ENCODE peak calls at places on chromosomes 1 and 21, in seven cellular contexts. O, R, K, D, T, J and C are unnamed samples.

GRCh38 chr1:2805801-2806430 is 4.4 kb upstream of the TTC34 start:
- DNase-seq in R (no peak), J (no peak), K (no peak), O (no peak), D (peak), T (no peak), C (no peak)

GRCh38 chr1:161506336-161507223 is 1.3 kb downstream of the FCGR2A start:
- DNase-seq in T (no peak), J (peak), D (peak), O (no peak), R (no peak), K (peak), C (no peak)

GRCh38 chr1:170530972-170531757 is 801 bp upstream of the GORAB start:
- DNase-seq in J (peak), R (no peak), K (peak), O (no peak), D (peak), T (no peak), C (no peak)

GRCh38 chr1:222234351-222234750 is 313.6 kb downstream of the HHIPL2 start:
- DNase-seq in D (no peak), K (no peak), T (no peak), O (no peak), R (no peak), J (no peak), C (no peak)

GRCh38 chr1:30375156-30375555 is 348.2 kb downstream of the MATN1 start:
- DNase-seq in D (no peak), O (no peak), R (peak), T (no peak), J (no peak), K (no peak), C (no peak)

GRCh38 chr1:42684139-42684538 is 1.9 kb downstream of the YBX1 start:
- DNase-seq in T (no peak), J (no peak), R (no peak), D (no peak), O (no peak), K (no peak), C (no peak)

GRCh38 chr1:153404768-153405167 is 11.6 kb upstream of the S100A7A start:
- DNase-seq in O (peak), J (no peak), D (peak), R (no peak), K (peak), T (no peak), C (peak)

GRCh38 chr1:151391079-151391563 is 8.3 kb upstream of the PSMB4 start:
- DNase-seq in K (no peak), R (no peak), O (no peak), D (no peak), J (no peak), T (no peak), C (no peak)

GRCh38 chr1:207058878-207059867 is 6.1 kb downstream of the PFKFB2 start:
- DNase-seq in O (no peak), D (no peak), J (no peak), R (no peak), T (no peak), K (no peak), C (no peak)

GRCh38 chr1:58819719-58820118 is 35.9 kb upstream of the JUN start:
- DNase-seq in J (peak), D (no peak), R (no peak), T (no peak), O (no peak), K (no peak), C (no peak)

GRCh38 chr21:34611528-34611927 is 3.4 kb downstream of the RCAN1 start:
- DNase-seq in D (no peak), K (no peak), T (no peak), R (no peak), O (no peak), J (no peak), C (no peak)

GRCh38 chr21:35084869-35085268 is 35.8 kb upstream of the RUNX1 start:
- DNase-seq in T (no peak), O (peak), D (no peak), J (peak), R (no peak), K (no peak), C (peak)

GRCh38 chr1:245319161-245319560 is 164.4 kb downstream of the KIF26B start:
- DNase-seq in O (no peak), J (no peak), D (no peak), K (no peak), R (no peak), T (no peak), C (no peak)

GRCh38 chr21:42941696-42942085 is 16.3 kb upstream of the ERVH48-1 start:
- DNase-seq in O (no peak), D (peak), J (no peak), T (no peak), R (no peak), K (no peak), C (no peak)

GRCh38 chr1:203148579-203148978 is 21.1 kb downstream of the ADORA1 start:
- DNase-seq in D (no peak), O (no peak), K (no peak), J (no peak), R (no peak), T (no peak), C (no peak)

GRCh38 chr1:58763214-58763613 is 20.6 kb downstream of the JUN start:
- DNase-seq in T (no peak), D (no peak), R (no peak), K (no peak), J (peak), O (no peak), C (no peak)

GRCh38 chr21:22120616-22121266 is 1122.5 kb downstream of the NCAM2 start:
- DNase-seq in T (no peak), J (no peak), D (no peak), K (no peak), O (no peak), R (no peak), C (no peak)

GRCh38 chr1:221431068-221431651 is 310.7 kb downstream of the DUSP10 start:
- DNase-seq in J (peak), K (no peak), O (no peak), T (no peak), D (no peak), R (no peak), C (no peak)

GRCh38 chr1:231460614-231461013 is 38.5 kb upstream of the EGLN1 start:
- DNase-seq in O (no peak), J (no peak), R (no peak), T (no peak), K (no peak), D (no peak), C (no peak)

GRCh38 chr1:19813651-19813960 is 1.5 kb downstream of the RNF186 start:
- DNase-seq in K (no peak), T (no peak), O (no peak), R (peak), J (no peak), D (no peak), C (no peak)

GRCh38 chr1:173861731-173862145 is 6.1 kb downstream of the GAS5 start:
- DNase-seq in O (no peak), T (no peak), R (no peak), J (no peak), D (no peak), K (no peak), C (no peak)

GRCh38 chr21:46096596-46096981 is 1.3 kb upstream of the COL6A2 start:
- DNase-seq in J (no peak), R (no peak), T (no peak), O (no peak), D (no peak), K (no peak), C (no peak)

GRCh38 chr1:100793661-100794060 is 74.1 kb downstream of the VCAM1 start:
- DNase-seq in D (no peak), R (no peak), K (no peak), T (no peak), J (peak), O (no peak), C (no peak)

GRCh38 chr1:26280333-26281042 is 602 bp downstream of the SH3BGRL3 start:
- DNase-seq in J (peak), K (no peak), D (peak), R (no peak), T (peak), O (peak), C (peak)

GRCh38 chr1:28642847-28643635 is at the start of gene TAF12:
- DNase-seq in J (peak), T (peak), O (peak), R (peak), D (peak), K (peak), C (peak)

GRCh38 chr1:28646040-28646439 is 2.4 kb upstream of the RNU11 start:
- DNase-seq in T (no peak), R (no peak), J (no peak), D (no peak), O (no peak), K (no peak), C (no peak)

DNA sequence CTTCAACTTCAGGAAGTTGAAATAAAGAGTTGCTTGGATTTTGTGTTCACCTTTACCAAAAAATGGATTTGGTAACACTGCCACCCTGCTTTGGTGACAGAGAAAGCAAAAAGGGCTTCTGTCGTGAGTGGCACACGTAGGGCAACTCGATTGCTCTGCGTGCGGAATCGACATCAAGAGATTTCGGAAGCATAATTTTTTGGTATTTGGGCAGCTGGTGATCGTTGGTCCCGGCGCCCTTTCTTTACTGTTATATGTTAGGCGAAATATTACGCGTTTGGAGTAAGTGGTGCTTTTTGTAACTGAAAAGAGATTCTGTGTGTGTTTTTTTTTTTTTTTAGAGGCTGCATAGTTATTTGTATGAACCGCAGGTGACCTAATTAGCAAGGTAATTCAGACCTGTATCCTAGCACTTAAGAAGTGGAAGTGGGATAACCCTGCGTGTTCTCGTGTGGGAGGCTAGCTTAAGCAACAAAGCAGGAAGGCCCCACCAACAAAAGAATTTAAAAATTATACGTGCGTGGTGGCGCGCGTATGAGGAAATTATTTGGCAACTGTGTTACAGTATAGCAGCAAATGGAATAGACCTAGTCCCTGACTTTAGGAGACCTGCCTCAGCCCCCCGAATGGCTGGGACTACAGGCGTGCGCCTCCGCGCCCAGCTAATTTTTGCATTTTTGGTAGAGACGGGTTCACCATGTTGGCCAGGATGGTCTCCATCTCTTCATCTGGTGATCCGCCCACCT is at the start of gene RNU11:
- DNase-seq in O (peak), J (peak), R (peak), T (peak), D (peak), K (peak), C (peak)
- TF ChIP-seq POLR2A in O (peak), J (peak), R (peak), T (peak), D (peak), K (peak), C (peak)

DNA sequence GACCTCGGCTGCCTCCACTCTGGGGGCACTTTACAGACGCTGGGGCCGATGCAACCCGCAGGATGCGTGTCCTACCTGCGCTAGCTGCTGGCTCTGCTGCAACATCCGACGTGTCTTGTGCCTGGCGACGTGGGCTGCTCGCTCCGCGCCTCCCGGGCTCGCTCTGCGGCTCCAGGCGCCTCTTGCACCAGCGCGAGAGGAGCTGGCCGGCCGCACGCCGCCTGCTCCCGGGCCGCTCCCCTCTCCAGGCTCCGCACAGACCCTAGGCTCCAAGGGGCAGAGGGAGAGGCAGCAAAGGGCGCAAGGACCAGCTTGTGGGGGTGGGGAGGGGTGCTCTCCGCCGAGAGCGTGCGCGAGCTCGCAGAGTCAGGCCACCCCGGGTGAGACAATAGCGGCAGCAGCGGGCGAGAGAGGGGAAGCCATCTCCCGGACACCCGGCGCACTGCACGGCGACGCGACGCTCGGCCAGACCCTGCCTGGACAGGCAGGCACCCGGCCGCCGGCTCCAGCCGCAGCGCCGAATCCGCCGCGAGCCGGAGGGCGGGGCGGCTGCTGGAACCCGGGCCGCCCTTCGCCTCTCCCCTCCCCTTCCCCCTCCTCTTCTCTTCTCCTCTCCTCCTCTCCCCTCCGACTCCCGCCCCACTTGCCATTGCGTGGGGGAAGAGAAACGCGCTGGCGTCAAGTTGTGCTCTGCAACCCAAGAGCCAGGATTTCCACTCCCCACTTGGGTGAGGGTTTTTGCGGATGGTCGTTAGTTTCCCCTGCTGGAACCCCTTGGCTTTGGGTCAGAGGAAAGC is at the start of gene PIK3C2B:
- DNase-seq in O (peak), K (peak), T (peak), D (peak), R (peak), J (peak), C (peak)
- TF ChIP-seq POLR2A in O (peak), K (peak), T (peak), D (peak), R (no peak), J (peak), C (peak)

GRCh38 chr1:226940029-226940805 is at the start of gene COQ8A:
- DNase-seq in K (peak), J (peak), T (peak), D (peak), O (peak), R (peak), C (peak)
- TF ChIP-seq POLR2A in K (peak), J (no peak), T (no peak), D (peak), O (peak), R (no peak), C (peak)

DNA sequence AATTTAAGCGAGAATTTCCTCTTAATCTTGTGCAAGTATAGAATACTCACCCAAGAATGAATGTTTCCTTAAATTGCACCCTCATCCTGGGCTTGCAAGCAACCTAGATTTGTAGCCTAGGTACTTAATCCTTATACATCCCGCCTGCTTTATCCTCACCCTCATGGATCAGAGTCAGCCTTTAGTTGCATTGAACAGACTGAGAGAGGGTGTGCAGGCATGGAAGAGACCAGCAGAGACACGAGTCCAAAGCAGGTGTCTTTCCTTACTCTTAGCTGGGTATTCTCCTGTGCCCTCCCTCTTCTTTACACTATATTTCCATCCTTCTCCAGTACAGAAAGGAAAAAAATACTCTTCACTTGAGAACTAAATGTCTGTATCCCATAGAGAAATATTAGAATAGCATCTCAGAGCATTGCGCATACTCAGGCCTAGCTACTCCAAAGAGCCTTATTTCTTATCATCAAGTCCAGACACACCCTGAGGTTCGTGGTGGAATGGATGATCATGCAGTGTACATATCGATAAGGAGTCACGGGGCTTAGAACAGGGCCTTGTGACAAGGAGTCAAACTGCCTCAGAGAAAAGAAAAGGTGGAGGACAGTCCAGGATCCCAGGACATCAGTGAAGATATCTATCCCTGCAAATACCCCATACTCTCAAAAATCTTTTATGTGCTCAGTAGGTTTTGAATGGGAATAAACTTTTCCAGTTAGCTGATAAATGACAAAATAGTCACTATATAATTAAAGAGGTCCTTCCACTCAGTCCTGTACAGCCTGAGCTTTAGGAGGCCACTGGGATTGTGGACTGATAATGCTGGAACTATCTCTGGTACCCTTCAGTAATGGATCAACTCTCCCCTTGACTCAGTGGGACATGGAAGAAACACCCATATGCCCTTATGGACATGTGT is 297.9 kb downstream of the GRIK1 start:
- DNase-seq in T (no peak), D (no peak), J (no peak), R (no peak), O (no peak), K (no peak), C (no peak)
- TF ChIP-seq POLR2A in T (no peak), D (no peak), J (no peak), R (no peak), O (no peak), K (no peak), C (no peak)

DNA sequence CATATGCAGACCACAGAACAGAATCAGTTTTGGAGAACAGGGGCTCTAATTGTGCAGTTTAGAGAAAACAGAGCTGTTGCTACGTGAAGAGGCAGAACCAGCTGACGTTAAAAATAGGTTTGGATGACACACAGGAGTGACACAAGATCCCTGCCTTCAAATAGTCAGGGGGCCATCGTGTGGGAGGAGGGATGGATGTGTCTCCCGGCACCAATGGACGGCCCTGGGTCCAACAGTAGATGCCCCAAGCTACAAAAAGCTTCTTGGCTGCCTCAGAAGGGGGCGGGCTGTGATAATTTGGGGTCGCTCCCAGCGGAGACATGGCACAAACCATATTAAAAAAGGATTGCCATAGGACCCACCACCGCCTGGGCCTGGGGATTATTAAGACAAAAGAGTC is 87.9 kb downstream of the MRPL37 start:
- DNase-seq in R (no peak), T (no peak), J (no peak), K (no peak), D (no peak), O (no peak), C (no peak)
- TF ChIP-seq POLR2A in R (no peak), T (no peak), J (no peak), K (no peak), D (no peak), O (no peak), C (no peak)